ENCODE peak calls at places on chromosomes 16 and 17, in five cellular contexts. P, O, C, Y and X are unnamed samples.

GRCh38 chr17:40777459-40777858 is 4.9 kb downstream of the KRT27 start:
- DNase-seq in C (no peak), O (no peak), Y (no peak), P (no peak), X (no peak)

GRCh38 chr17:3935825-3936355 is 19.6 kb upstream of the P2RX1 start:
- DNase-seq in Y (no peak), O (no peak), C (peak; percentile 15), P (no peak), X (no peak)

GRCh38 chr17:951388-952132 is 28.0 kb downstream of the NXN start:
- DNase-seq in O (peak; percentile 84), P (no peak), Y (no peak), C (peak; percentile 93), X (peak; percentile 16)

GRCh38 chr16:23059433-23059832 is 89.8 kb downstream of the USP31 start:
- DNase-seq in C (no peak), Y (no peak), O (no peak), P (no peak), X (no peak)

GRCh38 chr16:11665071-11665491 is 3.2 kb upstream of the SNN start:
- DNase-seq in O (no peak), C (no peak), Y (peak; percentile 70), P (peak; percentile 56), X (no peak)

GRCh38 chr17:17889922-17890321 is 53.1 kb upstream of the SREBF1 start:
- DNase-seq in O (no peak), C (no peak), P (no peak), Y (no peak), X (no peak)

GRCh38 chr16:80806957-80807356 is 2.6 kb upstream of the CDYL2 start:
- DNase-seq in Y (no peak), P (no peak), C (peak; percentile 55), O (peak; percentile 7), X (no peak)

GRCh38 chr16:10964891-10965326 is 20.5 kb downstream of the CLEC16A start:
- DNase-seq in O (no peak), C (no peak), P (no peak), Y (no peak), X (no peak)

GRCh38 chr17:13337171-13337570 is 264.6 kb downstream of the HS3ST3A1 start:
- DNase-seq in C (peak; percentile 61), O (no peak), Y (no peak), P (no peak), X (no peak)

GRCh38 chr17:77387891-77388290 is 247.1 kb downstream of the SEC14L1 start:
- DNase-seq in O (no peak), Y (no peak), P (no peak), C (no peak), X (no peak)

GRCh38 chr17:67520282-67520906 is 143.3 kb downstream of the PITPNC1 start:
- DNase-seq in O (no peak), P (no peak), C (peak; percentile 87), Y (no peak), X (no peak)

GRCh38 chr16:72637306-72637705 is 410.6 kb downstream of the ZFHX3 start:
- DNase-seq in P (no peak), Y (no peak), C (peak; percentile 79), O (peak; percentile 25), X (no peak)

GRCh38 chr17:67992541-67993152 is 3.6 kb downstream of the C17orf58 start:
- DNase-seq in Y (no peak), C (no peak), O (no peak), P (no peak), X (no peak)

GRCh38 chr16:68644303-68644702 is 807 bp upstream of the CDH3 start:
- DNase-seq in O (no peak), P (no peak), C (no peak), Y (no peak), X (no peak)

GRCh38 chr16:14529010-14529669 is 100.9 kb downstream of the PARN start:
- DNase-seq in Y (peak; percentile 43), C (peak; percentile 94), P (peak; percentile 90), O (peak; percentile 97), X (peak; percentile 84)

GRCh38 chr16:67115649-67116048 is 5.9 kb downstream of the PHAF1 start:
- DNase-seq in Y (no peak), O (peak; percentile 58), P (peak; percentile 54), C (peak; percentile 91), X (no peak)

GRCh38 chr16:23948949-23949392 is 113.2 kb downstream of the PRKCB start:
- DNase-seq in Y (peak; percentile 77), P (no peak), C (no peak), O (no peak), X (no peak)

GRCh38 chr16:71358464-71359031 is at the start of gene CALB2:
- DNase-seq in Y (peak; percentile 50), C (peak; percentile 42), P (peak; percentile 69), O (peak; percentile 46), X (peak; percentile 91)

GRCh38 chr17:36057900-36058299 is 6.2 kb upstream of the CCL18 start:
- DNase-seq in Y (no peak), C (no peak), P (no peak), O (no peak), X (no peak)

GRCh38 chr17:61423967-61424649 is 24.5 kb downstream of the TBX2 start:
- DNase-seq in P (no peak), Y (no peak), O (no peak), C (no peak), X (no peak)

GRCh38 chr17:61426482-61427304 is 25.5 kb upstream of the TBX4 start:
- DNase-seq in O (peak; percentile 83), C (peak; percentile 59), Y (no peak), P (no peak), X (no peak)

GRCh38 chr17:61422869-61423268 is 23.2 kb downstream of the TBX2 start:
- DNase-seq in Y (no peak), C (no peak), O (no peak), P (no peak), X (no peak)

GRCh38 chr17:61427567-61427966 is 24.7 kb upstream of the TBX4 start:
- DNase-seq in Y (no peak), P (no peak), O (no peak), C (no peak), X (no peak)

GRCh38 chr17:61425682-61426481 is 26.2 kb downstream of the TBX2 start:
- DNase-seq in P (no peak), Y (no peak), C (no peak), O (peak; percentile 69), X (no peak)
- TF ChIP-seq CTCF in P (no peak), Y (no peak), C (no peak), O (peak; percentile 41), X (no peak)

GRCh38 chr16:54879681-54880080 is 51.0 kb upstream of the IRX5 start:
- DNase-seq in P (no peak), Y (no peak), O (peak; percentile 24), C (peak; percentile 6), X (no peak)
- TF ChIP-seq CTCF in P (no peak), Y (no peak), O (no peak), C (no peak), X (no peak)

DNA sequence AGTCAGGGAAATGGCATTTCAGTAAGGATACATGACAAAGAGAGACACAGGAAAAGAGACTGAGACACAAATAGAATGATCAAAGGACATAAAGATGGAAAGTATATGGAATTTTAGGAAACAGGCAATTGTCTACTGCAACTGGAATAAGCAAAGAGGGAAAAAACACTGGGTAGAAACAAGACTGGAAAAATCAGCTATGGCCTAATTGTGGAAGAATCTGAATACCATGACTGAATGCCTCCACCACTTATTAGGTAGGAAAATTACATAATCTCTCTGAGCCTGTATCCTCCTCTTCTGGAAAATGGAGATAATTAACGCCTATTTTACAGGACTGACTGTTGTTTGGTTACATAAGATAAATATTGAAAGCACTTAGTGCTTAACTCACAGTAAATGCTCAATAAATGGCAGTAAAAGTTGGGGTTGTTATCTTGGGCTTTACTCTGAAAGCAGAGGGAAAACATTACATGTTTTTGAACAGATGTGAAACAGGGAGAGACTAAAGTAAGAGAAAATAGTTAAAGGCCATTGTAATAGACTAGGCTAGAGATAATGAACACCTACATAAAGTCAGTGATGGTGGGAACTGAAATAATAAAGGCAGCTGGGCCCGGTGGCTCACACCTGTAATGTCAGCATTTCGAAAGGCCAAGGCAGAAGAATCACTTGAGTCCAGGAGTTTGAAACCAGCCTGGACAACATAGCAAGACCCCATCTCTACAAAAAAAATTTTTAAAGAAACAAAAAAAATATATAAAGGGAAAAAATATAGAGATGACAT is 63.5 kb upstream of the C17orf78 start:
- DNase-seq in C (peak; percentile 24), P (no peak), O (no peak), Y (no peak), X (no peak)
- TF ChIP-seq CTCF in C (no peak), P (no peak), O (no peak), Y (no peak), X (no peak)

GRCh38 chr17:62705781-62706597 is 78.5 kb downstream of the MRC2 start:
- DNase-seq in Y (no peak), O (no peak), P (peak; percentile 16), C (peak; percentile 33), X (no peak)

GRCh38 chr17:62706598-62707424 is 79.3 kb downstream of the MRC2 start:
- DNase-seq in O (no peak), C (no peak), P (peak; percentile 45), Y (no peak), X (no peak)

GRCh38 chr17:62704381-62704971 is 77.0 kb downstream of the MRC2 start:
- DNase-seq in P (peak; percentile 69), Y (no peak), C (peak; percentile 41), O (peak; percentile 57), X (peak; percentile 53)

GRCh38 chr17:62703776-62704380 is 76.4 kb downstream of the MRC2 start:
- DNase-seq in P (peak; percentile 79), O (peak; percentile 74), C (peak; percentile 48), Y (peak; percentile 43), X (peak; percentile 82)

GRCh38 chr17:62705116-62705515 is 77.6 kb downstream of the MRC2 start:
- DNase-seq in C (no peak), O (no peak), P (peak; percentile 50), Y (no peak), X (no peak)
- TF ChIP-seq CTCF in C (no peak), O (no peak), P (no peak), Y (no peak), X (no peak)

GRCh38 chr17:48754500-48755261 is 26.1 kb upstream of the HOXB13 start:
- DNase-seq in O (no peak), C (no peak), Y (no peak), P (no peak), X (no peak)
- TF ChIP-seq CTCF in O (no peak), C (no peak), Y (no peak), P (no peak), X (no peak)

GRCh38 chr16:19094542-19095365 is 19.0 kb upstream of the ITPRIPL2 start:
- DNase-seq in Y (no peak), C (no peak), O (peak; percentile 91), P (peak; percentile 29), X (peak; percentile 32)
- TF ChIP-seq CTCF in Y (no peak), C (no peak), O (peak; percentile 50), P (no peak), X (no peak)